ENCODE peak calls at places on chromosome 15, in four cellular contexts. A, Q, I and Z are unnamed samples.

GRCh38 chr15:97143847-97144711 is 813.6 kb downstream of the NR2F2 start:
- DNase-seq in A (no peak), Q (no peak), I (no peak), Z (no peak)

GRCh38 chr15:33008284-33009011 is 186.1 kb downstream of the FMN1 start:
- DNase-seq in A (no peak), Q (no peak), I (no peak), Z (no peak)

GRCh38 chr15:28975766-28976179 is 90.0 kb downstream of the APBA2 start:
- DNase-seq in A (peak; percentile 42), Q (no peak), I (peak; percentile 76), Z (peak; percentile 85)

GRCh38 chr15:79523266-79523665 is 91.1 kb downstream of the MINAR1 start:
- DNase-seq in A (no peak), Q (no peak), I (no peak), Z (no peak)

GRCh38 chr15:74913041-74913440 is 6.4 kb upstream of the FAM219B start:
- DNase-seq in A (no peak), Q (no peak), I (no peak), Z (no peak)

GRCh38 chr15:22902578-22902977 is 64.1 kb downstream of the NIPA2 start:
- DNase-seq in A (no peak), Q (no peak), I (no peak), Z (peak; percentile 47)

GRCh38 chr15:70802629-70803028 is 39.3 kb upstream of the UACA start:
- DNase-seq in A (no peak), Q (no peak), I (no peak), Z (no peak)

GRCh38 chr15:27669641-27670040 is 429.5 kb downstream of the OCA2 start:
- DNase-seq in A (peak; percentile 13), Q (no peak), I (no peak), Z (no peak)

GRCh38 chr15:83206387-83206970 is 1.1 kb downstream of the HDGFL3 start:
- DNase-seq in A (no peak), Q (no peak), I (no peak), Z (peak; percentile 35)

GRCh38 chr15:90607361-90607760 is 77.6 kb downstream of the CRTC3 start:
- DNase-seq in A (no peak), Q (no peak), I (no peak), Z (no peak)

GRCh38 chr15:100116416-100117190 is 225.2 kb downstream of the ADAMTS17 start:
- DNase-seq in A (no peak), Q (no peak), I (no peak), Z (no peak)

GRCh38 chr15:72706266-72706665 is 20.3 kb downstream of the BBS4 start:
- DNase-seq in A (no peak), Q (no peak), I (no peak), Z (no peak)

GRCh38 chr15:42145546-42146455 is 10.6 kb downstream of the PLA2G4F start:
- DNase-seq in A (no peak), Q (no peak), I (no peak), Z (no peak)

GRCh38 chr15:82051664-82052063 is 5.8 kb upstream of the MEX3B start:
- DNase-seq in A (no peak), Q (no peak), I (no peak), Z (no peak)

GRCh38 chr15:83436513-83437158 is 10.5 kb upstream of the SH3GL3 start:
- DNase-seq in A (peak; percentile 7), Q (no peak), I (peak; percentile 18), Z (peak; percentile 81)

GRCh38 chr15:54082836-54083492 is 104.7 kb downstream of the UNC13C start:
- DNase-seq in A (peak; percentile 9), Q (no peak), I (peak; percentile 11), Z (peak; percentile 40)

GRCh38 chr15:80614711-80615360 is 80.3 kb upstream of the ABHD17C start:
- DNase-seq in A (no peak), Q (no peak), I (no peak), Z (no peak)

GRCh38 chr15:56537881-56538280 is 72.9 kb upstream of the MNS1 start:
- DNase-seq in A (no peak), Q (no peak), I (no peak), Z (no peak)

GRCh38 chr15:76177491-76178040 is 117.8 kb downstream of the TMEM266 start:
- DNase-seq in A (peak; percentile 20), Q (no peak), I (no peak), Z (no peak)

GRCh38 chr15:46815765-46816164 is 901.5 kb upstream of the SEMA6D start:
- DNase-seq in A (no peak), Q (no peak), I (no peak), Z (no peak)

GRCh38 chr15:39833515-39833981 is 50.9 kb upstream of the FSIP1 start:
- DNase-seq in A (no peak), Q (no peak), I (no peak), Z (no peak)

GRCh38 chr15:99167201-99167600 is 62.3 kb downstream of the SYNM start:
- DNase-seq in A (no peak), Q (no peak), I (no peak), Z (no peak)

GRCh38 chr15:57861039-57861638 is 154.6 kb downstream of the POLR2M start:
- DNase-seq in A (peak; percentile 50), Q (peak; percentile 8), I (peak; percentile 46), Z (peak; percentile 76)

GRCh38 chr15:94653071-94653470 is 421.7 kb downstream of the MCTP2 start:
- DNase-seq in A (no peak), Q (no peak), I (no peak), Z (no peak)

GRCh38 chr15:63046927-63047760 is 4.6 kb downstream of the TPM1 start:
- DNase-seq in A (no peak), Q (no peak), I (no peak), Z (peak; percentile 69)

GRCh38 chr15:63049747-63050439 is 7.3 kb downstream of the TPM1 start:
- DNase-seq in A (peak; percentile 56), Q (no peak), I (no peak), Z (no peak)

GRCh38 chr15:63048986-63049665 is 6.6 kb downstream of the TPM1 start:
- DNase-seq in A (peak; percentile 67), Q (no peak), I (peak; percentile 30), Z (peak; percentile 51)

GRCh38 chr15:63047792-63048114 is 5.2 kb downstream of the TPM1 start:
- DNase-seq in A (no peak), Q (no peak), I (no peak), Z (no peak)

DNA sequence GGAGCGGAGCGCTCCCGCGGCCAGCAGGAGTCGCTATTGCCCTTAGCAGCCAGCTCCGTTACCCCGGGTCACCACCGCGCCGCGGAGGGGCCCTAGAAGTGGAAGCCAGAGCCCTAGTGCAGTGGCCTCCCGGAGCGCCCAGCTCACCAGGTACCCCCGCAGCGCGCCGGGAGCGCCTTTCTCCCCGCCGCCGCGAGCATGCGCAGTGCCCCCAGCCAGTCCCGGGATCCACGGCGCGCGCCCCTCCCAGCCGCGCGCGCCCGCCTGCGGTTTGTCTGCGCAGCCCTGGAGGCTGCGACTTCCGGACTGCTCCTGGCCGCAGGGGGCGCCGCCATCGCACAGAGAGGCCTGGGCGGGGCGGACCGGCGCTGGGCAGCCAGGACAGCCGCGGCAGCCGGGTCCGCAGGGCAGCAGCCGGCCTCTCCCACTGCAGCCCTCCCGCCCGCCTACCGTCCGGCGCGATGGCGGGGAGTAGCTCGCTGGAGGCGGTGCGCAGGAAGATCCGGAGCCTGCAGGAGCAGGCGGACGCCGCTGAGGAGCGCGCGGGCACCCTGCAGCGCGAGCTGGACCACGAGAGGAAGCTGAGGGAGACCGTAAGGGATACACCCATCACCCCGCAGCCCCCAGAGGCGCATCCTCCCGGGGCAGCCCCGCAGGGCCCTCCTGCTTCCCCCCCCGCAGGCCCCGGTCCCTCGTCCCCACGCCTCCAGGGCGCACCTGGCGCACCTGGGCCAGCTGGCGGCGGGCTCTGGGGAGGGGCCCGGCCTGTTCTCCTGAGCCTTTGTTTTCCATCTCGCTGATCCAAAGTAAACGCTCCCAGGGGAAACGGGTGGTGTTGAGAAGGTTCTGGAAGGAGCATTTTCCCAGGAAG is 5.8 kb downstream of the TPM1 start:
- DNase-seq in A (peak; percentile 93), Q (peak; percentile 28), I (peak; percentile 97), Z (peak; percentile 96)
- TF ChIP-seq POLR2AphosphoS5 in A (peak; percentile 13), Q (no peak), I (no peak), Z (peak; percentile 97)

DNA sequence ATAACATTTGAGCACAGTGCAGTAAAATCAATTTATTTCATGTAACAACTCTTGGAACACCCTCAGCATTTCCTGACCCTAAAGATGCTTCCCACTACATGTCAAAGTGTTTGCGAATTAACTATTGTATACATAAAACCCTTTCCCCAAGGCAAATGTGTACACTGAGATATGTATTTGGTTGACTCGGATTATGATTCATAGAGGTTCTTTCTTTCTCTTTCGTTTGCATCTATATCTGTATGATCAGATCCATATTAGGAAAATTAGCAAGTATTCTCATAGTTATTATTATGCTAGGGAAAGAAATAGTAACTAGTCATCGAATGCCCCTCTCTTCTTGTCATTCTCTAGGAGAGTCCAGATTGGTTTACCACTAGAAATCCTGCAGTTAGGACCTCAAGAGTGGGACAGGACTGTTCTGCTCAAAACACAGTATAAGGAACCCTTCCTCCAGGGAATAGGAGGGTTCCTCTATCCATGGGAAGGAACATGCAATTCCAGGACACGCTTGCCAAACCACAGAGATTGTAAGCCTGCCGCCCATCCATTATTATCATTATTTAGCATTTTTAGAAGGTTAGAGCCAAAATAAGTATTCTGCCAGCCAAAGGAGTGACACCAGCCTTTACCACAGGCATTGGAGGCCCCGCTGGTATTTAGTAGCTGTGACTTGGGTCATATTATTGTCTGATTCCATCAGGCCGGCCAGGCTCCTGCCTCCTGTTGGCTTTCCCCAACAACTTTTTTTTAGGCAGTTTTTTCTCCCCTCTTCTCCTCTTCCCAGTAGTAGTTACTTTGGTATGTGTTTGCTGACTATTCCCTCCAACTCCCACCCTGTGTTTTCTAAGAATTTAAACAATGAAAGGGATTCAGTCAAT is 100.7 kb downstream of the GALK2 start:
- DNase-seq in A (no peak), Q (no peak), I (no peak), Z (peak; percentile 38)
- TF ChIP-seq JUNB in A (no peak), Q (no peak), I (no peak), Z (no peak)

DNA sequence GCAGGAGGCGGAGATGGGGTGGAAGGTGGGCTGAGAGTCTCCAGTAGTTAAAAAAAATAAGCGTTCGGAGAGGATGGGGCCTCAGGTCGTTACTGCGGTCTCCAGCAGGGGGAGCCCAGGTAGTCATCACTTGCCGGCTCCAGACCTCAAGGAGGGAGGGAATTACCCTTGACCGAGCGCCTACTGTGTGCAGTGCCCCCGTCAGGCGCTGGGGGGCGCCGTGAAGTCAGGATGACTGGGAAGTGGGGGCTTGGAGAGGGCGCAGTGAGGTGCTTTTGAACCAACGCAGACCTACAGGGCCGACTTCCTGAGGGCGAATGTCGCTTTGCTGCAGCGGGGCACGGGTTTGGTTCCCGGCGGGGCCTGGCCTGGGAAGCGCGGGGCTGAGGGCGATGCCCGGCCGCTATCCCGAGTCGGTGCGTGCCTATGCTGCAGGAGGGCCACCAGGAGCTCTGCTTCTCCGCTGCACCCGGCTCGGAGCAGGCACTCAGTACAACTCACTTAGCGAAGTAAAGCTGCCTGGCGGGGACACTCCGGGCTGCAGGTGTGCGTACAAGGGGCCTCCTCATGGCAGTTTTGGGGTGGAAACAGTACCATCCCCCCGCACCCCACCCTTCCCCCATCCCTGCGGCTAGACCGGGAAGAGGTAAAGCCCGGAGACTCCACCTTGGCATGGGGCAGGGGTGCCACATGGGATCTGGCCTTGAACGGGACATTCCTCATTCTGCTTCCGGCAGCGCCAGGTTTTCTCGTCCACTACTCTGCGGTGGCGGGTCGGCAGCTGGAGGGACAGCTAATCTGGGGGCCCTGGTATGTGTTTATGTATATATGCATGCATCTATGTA is 79.8 kb downstream of the RHCG start:
- DNase-seq in A (peak; percentile 66), Q (no peak), I (peak; percentile 91), Z (peak; percentile 97)
- TF ChIP-seq EZH2 in A (no peak), Q (no peak), I (no peak), Z (peak; percentile 40)

GRCh38 chr15:101452572-101452971 is 36.9 kb downstream of the PCSK6 start:
- DNase-seq in A (peak; percentile 38), Q (no peak), I (no peak), Z (no peak)

GRCh38 chr15:101449471-101450425 is 39.8 kb downstream of the PCSK6 start:
- DNase-seq in A (no peak), Q (no peak), I (no peak), Z (no peak)

GRCh38 chr15:101450561-101451145 is 38.9 kb downstream of the PCSK6 start:
- DNase-seq in A (no peak), Q (no peak), I (no peak), Z (no peak)

GRCh38 chr15:101451886-101452285 is 37.6 kb downstream of the PCSK6 start:
- DNase-seq in A (no peak), Q (no peak), I (no peak), Z (no peak)

GRCh38 chr15:101451192-101451799 is 38.2 kb downstream of the PCSK6 start:
- DNase-seq in A (no peak), Q (no peak), I (peak; percentile 89), Z (no peak)
- TF ChIP-seq POLR2AphosphoS5 in A (no peak), Q (no peak), I (peak; percentile 96), Z (no peak)